ENCODE peak calls at places on chromosomes 5 and 9, in nine cellular contexts. I, L, O, G, R, K, W, N and X are unnamed samples.
A peak's percentile ranks its signal among the peaks of the same experiment; 100 is the strongest.

GRCh38 chr5:83726912-83727311 is 6.3 kb upstream of the HAPLN1 start:
- DNase-seq in I (no peak), L (peak; percentile 43), O (no peak), G (no peak), R (no peak), K (no peak), W (no peak), N (no peak), X (no peak)

GRCh38 chr5:35484241-35484640 is 133.4 kb upstream of the SPEF2 start:
- DNase-seq in I (no peak), L (no peak), O (no peak), G (no peak), R (no peak), K (no peak), W (no peak), N (no peak), X (no peak)

GRCh38 chr5:154059039-154059430 is 20.3 kb downstream of the MFAP3 start:
- DNase-seq in I (no peak), L (no peak), O (no peak), G (no peak), R (no peak), K (no peak), W (no peak), N (no peak), X (no peak)

GRCh38 chr9:121393318-121393717 is 23.3 kb upstream of the STOM start:
- DNase-seq in I (no peak), L (no peak), O (no peak), G (no peak), R (no peak), K (no peak), W (no peak), N (no peak), X (no peak)

GRCh38 chr9:87973791-87974292 is 491 bp downstream of the CDK20 start:
- DNase-seq in I (no peak), L (no peak), O (no peak), G (peak; percentile 34), R (no peak), K (no peak), W (peak; percentile 89), N (no peak), X (no peak)

GRCh38 chr9:107438211-107439030 is 51.1 kb downstream of the KLF4 start:
- DNase-seq in I (no peak), L (no peak), O (no peak), G (no peak), R (no peak), K (peak; percentile 65), W (no peak), N (no peak), X (no peak)

GRCh38 chr9:121259935-121260334 is 8.0 kb upstream of the GSN start:
- DNase-seq in I (no peak), L (no peak), O (no peak), G (no peak), R (no peak), K (no peak), W (no peak), N (no peak), X (no peak)

GRCh38 chr9:134025606-134026541 is 593 bp downstream of the BRD3OS start:
- DNase-seq in I (no peak), L (peak; percentile 36), O (peak; percentile 45), G (peak; percentile 77), R (peak; percentile 78), K (no peak), W (no peak), N (no peak), X (peak; percentile 31)

GRCh38 chr5:122077451-122078115 is 476 bp downstream of the LOX start:
- DNase-seq in I (peak; percentile 89), L (peak; percentile 13), O (peak; percentile 10), G (peak; percentile 73), R (peak; percentile 69), K (no peak), W (no peak), N (no peak), X (peak; percentile 26)

GRCh38 chr5:68433921-68434879 is 218.6 kb downstream of the PIK3R1 start:
- DNase-seq in I (peak; percentile 86), L (peak; percentile 70), O (peak; percentile 71), G (no peak), R (peak; percentile 85), K (peak; percentile 23), W (peak; percentile 93), N (peak; percentile 99), X (peak; percentile 85)

GRCh38 chr9:84702469-84702868 is 32.9 kb downstream of the NTRK2 start:
- DNase-seq in I (no peak), L (no peak), O (no peak), G (no peak), R (no peak), K (no peak), W (no peak), N (no peak), X (no peak)

GRCh38 chr5:53631251-53631650 is 70.8 kb downstream of the NDUFS4 start:
- DNase-seq in I (no peak), L (no peak), O (no peak), G (no peak), R (no peak), K (no peak), W (no peak), N (no peak), X (no peak)

GRCh38 chr9:17063535-17064135 is 71.2 kb upstream of the CNTLN start:
- DNase-seq in I (no peak), L (peak; percentile 45), O (no peak), G (peak; percentile 56), R (no peak), K (no peak), W (no peak), N (no peak), X (no peak)

GRCh38 chr5:62306494-62307363 is 723 bp downstream of the KIF2A start:
- DNase-seq in I (peak; percentile 94), L (no peak), O (peak; percentile 49), G (peak; percentile 44), R (peak; percentile 76), K (no peak), W (no peak), N (no peak), X (peak; percentile 38)

GRCh38 chr5:180198208-180198607 is 10.8 kb downstream of the RASGEF1C start:
- DNase-seq in I (no peak), L (no peak), O (no peak), G (no peak), R (no peak), K (no peak), W (no peak), N (no peak), X (no peak)

GRCh38 chr5:1208221-1208742 is 6.9 kb downstream of the SLC6A19 start:
- DNase-seq in I (peak; percentile 56), L (no peak), O (no peak), G (no peak), R (no peak), K (no peak), W (no peak), N (no peak), X (no peak)

GRCh38 chr5:65924366-65925093 is 1.8 kb upstream of the ERBIN start:
- DNase-seq in I (no peak), L (peak; percentile 12), O (no peak), G (peak; percentile 50), R (no peak), K (no peak), W (no peak), N (no peak), X (no peak)
- TF ChIP-seq POLR2AphosphoS5 in I (no peak), L (no peak), O (no peak), G (peak; percentile 9), R (no peak), K (peak; percentile 36), W (no peak), N (no peak), X (no peak)

DNA sequence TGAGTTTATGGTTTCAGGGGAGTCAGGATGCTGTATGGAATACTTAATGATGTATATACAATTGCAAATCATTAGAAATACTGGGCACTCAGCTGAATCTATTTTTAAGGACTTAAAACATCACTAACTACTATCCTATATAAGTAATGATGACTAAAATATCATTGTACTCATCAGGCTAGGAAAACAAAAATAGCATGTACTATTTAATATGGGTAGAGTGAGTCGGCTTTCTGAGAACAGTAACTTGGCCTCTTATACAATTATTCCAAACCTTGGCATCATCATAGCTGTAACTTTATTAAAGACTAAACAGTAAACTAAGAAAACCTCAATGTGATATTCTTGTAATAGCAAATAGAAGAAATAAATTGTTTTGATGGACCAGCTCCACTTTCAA is 94.5 kb downstream of the PJA2 start:
- DNase-seq in I (no peak), L (no peak), O (no peak), G (no peak), R (no peak), K (no peak), W (no peak), N (no peak), X (no peak)
- TF ChIP-seq EP300 in I (no peak), L (no peak), O (no peak), G (no peak), R (no peak), K (no peak), W (no peak), N (no peak), X (no peak)

DNA sequence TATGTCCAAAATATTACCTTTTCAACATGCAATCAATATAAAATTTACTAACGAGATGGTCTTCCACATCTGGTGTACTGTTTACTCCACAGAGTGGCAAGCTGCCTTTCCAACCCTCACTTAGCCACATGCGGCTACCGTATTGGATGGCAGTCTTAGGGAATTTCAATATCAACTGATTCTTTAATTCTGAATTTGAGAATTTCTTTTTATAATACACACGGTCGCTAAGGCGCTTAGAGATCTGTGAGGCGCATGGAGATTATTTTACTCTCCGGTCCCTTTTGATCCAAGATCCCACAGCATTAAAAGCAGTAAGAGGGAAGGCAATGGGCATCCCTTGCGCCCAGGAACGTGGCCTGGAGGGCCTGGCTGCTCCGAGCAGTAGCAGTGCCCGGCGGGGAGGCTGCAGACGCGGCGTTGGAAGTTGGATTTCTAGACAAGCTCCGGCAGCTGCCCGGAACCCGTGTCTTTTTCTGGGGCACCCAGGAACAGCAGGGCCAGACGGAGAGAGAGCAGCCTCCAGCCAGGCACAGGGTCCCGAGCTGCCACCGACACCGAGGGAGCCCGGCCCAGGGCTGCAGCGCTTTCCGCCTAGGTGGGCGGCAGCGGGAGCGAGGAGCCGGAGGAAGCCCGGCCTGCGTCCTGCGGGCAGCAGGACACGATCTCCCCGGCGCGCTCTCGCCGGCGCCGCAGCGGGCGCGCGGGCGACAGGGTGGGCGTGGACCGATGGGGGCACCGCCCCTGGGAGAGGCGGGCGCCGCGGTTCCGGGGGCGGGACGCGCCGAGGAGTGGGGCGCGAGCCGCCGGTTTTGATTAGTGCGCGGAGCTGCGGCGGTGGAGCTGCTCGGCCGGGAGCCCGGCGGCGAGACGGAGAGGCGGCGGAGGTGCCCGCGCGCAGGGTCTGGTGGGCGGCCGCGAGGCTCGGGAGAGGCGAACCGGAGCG is at the start of gene UGCG:
- DNase-seq in I (peak; percentile 98), L (peak; percentile 74), O (peak; percentile 92), G (peak; percentile 98), R (peak; percentile 91), K (peak; percentile 60), W (peak; percentile 95), N (no peak), X (peak; percentile 92)
- TF ChIP-seq POLR2AphosphoS5 in I (peak; percentile 85), L (peak; percentile 74), O (peak; percentile 90), G (peak; percentile 93), R (peak; percentile 77), K (peak; percentile 77), W (peak; percentile 79), N (peak; percentile 92), X (peak; percentile 96)

GRCh38 chr9:79555474-79555873 is 16.3 kb upstream of the TLE4 start:
- DNase-seq in I (no peak), L (no peak), O (no peak), G (no peak), R (no peak), K (no peak), W (no peak), N (no peak), X (no peak)
- TF ChIP-seq EP300 in I (no peak), L (no peak), O (no peak), G (no peak), R (no peak), K (no peak), W (no peak), N (no peak), X (no peak)

GRCh38 chr5:156326718-156327259 is at the start of gene SGCD:
- DNase-seq in I (peak; percentile 79), L (no peak), O (peak; percentile 26), G (peak; percentile 46), R (peak; percentile 86), K (no peak), W (no peak), N (no peak), X (peak; percentile 35)
- TF ChIP-seq POLR2AphosphoS5 in I (no peak), L (no peak), O (peak; percentile 61), G (no peak), R (peak; percentile 51), K (no peak), W (peak; percentile 71), N (no peak), X (peak; percentile 32)